ENCODE peak calls at places on chromosomes 2 and 18, in four cellular contexts. One of them, this sample, is unnamed.

GRCh38 chr2:113010088-113010487 is 4.8 kb downstream of the IL36A start:
- DNase-seq in gastrocnemius medialis: no peak
- DNase-seq in IMR-90: peak; percentile 2
- DNase-seq in body of pancreas: no peak
- DNase-seq in this sample: no peak

GRCh38 chr2:179898873-179899272 is 37.5 kb upstream of the ZNF385B start:
- DNase-seq in IMR-90: peak; percentile 17
- DNase-seq in gastrocnemius medialis: no peak
- DNase-seq in body of pancreas: no peak
- DNase-seq in this sample: no peak

GRCh38 chr2:144456680-144457079 is 63.2 kb downstream of the ZEB2 start:
- DNase-seq in IMR-90: peak; percentile 97
- DNase-seq in gastrocnemius medialis: peak; percentile 63
- DNase-seq in body of pancreas: no peak
- DNase-seq in this sample: no peak

GRCh38 chr2:206832886-206833285 is 67.5 kb downstream of the FASTKD2 start:
- DNase-seq in gastrocnemius medialis: no peak
- DNase-seq in body of pancreas: no peak
- DNase-seq in IMR-90: no peak
- DNase-seq in this sample: no peak

GRCh38 chr2:17068016-17068415 is 402.4 kb upstream of the CYRIA start:
- DNase-seq in IMR-90: no peak
- DNase-seq in gastrocnemius medialis: no peak
- DNase-seq in body of pancreas: no peak
- DNase-seq in this sample: no peak

GRCh38 chr2:46798998-46799698 is 116.5 kb downstream of the MCFD2 start:
- DNase-seq in IMR-90: peak; percentile 77
- DNase-seq in body of pancreas: no peak
- DNase-seq in gastrocnemius medialis: no peak
- DNase-seq in this sample: peak; percentile 64

GRCh38 chr18:22691988-22692710 is 241.0 kb upstream of the RBBP8 start:
- DNase-seq in gastrocnemius medialis: no peak
- DNase-seq in IMR-90: peak; percentile 95
- DNase-seq in body of pancreas: no peak
- DNase-seq in this sample: no peak

GRCh38 chr2:237556773-237557632 is 9.4 kb upstream of the PRLH start:
- DNase-seq in IMR-90: peak; percentile 12
- DNase-seq in body of pancreas: no peak
- DNase-seq in gastrocnemius medialis: no peak
- DNase-seq in this sample: no peak

GRCh38 chr2:127740665-127741287 is 39.5 kb downstream of the SFT2D3 start:
- DNase-seq in body of pancreas: no peak
- DNase-seq in gastrocnemius medialis: no peak
- DNase-seq in IMR-90: no peak
- DNase-seq in this sample: no peak

GRCh38 chr18:73520229-73520628 is 627.4 kb downstream of the FBXO15 start:
- DNase-seq in body of pancreas: no peak
- DNase-seq in IMR-90: peak; percentile 19
- DNase-seq in gastrocnemius medialis: no peak
- DNase-seq in this sample: no peak

DNA sequence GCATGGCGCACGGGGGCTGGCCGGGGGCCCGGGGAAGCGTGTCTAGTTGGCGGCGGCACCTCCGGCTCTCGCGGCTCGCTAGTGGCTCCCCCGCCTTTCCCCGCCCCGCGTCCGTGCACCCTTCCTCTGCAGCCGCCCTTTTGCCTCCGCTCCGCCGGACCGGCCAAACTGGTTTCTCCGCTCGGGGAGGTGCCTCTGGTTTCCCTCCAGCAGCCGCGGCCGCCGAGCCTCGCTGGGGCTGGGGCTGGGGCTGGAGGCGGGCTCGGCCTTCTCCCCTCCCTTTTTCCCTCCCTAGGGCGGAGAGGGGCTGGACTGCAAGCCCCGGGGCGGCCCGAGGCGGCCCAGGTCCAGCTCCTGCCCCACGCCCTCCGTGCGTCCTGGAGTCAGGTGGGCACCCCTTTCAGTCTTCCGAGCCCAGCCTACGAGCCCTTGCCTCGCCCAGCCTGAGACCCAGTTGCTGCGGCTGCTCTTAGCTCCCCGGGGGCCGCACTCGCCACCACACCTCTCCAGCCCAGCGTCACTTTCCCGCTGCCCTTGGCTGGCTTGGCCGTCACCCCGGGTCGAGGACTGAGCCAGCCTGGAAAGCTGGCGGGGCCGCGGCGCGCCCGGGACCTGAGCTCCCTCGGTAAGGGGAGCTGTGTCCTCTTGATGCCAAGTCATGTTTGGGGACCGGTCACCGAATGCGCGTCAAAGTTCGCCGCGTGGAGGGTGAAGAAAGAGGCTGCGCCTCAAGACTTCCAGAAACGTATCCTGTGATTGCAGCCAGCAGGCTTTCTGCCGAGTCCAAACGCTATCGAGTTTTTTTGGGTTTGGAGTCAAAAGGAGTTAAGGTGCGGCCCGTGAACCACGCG is at the start of gene ATP8B1:
- DNase-seq in gastrocnemius medialis: peak; percentile 45
- DNase-seq in IMR-90: peak; percentile 73
- DNase-seq in body of pancreas: peak; percentile 99
- DNase-seq in this sample: no peak
- TF ChIP-seq POLR2A in gastrocnemius medialis: peak; percentile 45
- TF ChIP-seq POLR2A in IMR-90: peak; percentile 47
- TF ChIP-seq POLR2A in body of pancreas: peak; percentile 94
- TF ChIP-seq POLR2A in this sample: no peak

DNA sequence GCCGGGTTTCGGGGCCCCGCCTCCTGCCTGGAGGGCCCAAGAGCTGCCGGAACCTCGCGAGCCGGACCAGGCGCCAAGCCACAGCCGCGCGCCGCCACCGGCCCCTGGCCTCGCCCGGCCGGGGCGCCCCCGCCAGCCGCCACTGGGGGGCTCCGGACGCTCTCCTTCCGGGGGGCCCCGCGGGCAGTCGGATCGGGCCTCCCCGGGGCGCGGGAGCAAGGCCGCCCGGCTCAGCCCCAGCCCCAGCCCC is 17.4 kb upstream of the HAAO start:
- DNase-seq in gastrocnemius medialis: peak; percentile 81
- DNase-seq in body of pancreas: peak; percentile 86
- DNase-seq in IMR-90: peak; percentile 77
- DNase-seq in this sample: peak; percentile 95
- TF ChIP-seq POLR2A in gastrocnemius medialis: no peak
- TF ChIP-seq POLR2A in body of pancreas: no peak
- TF ChIP-seq POLR2A in IMR-90: no peak
- TF ChIP-seq POLR2A in this sample: no peak

DNA sequence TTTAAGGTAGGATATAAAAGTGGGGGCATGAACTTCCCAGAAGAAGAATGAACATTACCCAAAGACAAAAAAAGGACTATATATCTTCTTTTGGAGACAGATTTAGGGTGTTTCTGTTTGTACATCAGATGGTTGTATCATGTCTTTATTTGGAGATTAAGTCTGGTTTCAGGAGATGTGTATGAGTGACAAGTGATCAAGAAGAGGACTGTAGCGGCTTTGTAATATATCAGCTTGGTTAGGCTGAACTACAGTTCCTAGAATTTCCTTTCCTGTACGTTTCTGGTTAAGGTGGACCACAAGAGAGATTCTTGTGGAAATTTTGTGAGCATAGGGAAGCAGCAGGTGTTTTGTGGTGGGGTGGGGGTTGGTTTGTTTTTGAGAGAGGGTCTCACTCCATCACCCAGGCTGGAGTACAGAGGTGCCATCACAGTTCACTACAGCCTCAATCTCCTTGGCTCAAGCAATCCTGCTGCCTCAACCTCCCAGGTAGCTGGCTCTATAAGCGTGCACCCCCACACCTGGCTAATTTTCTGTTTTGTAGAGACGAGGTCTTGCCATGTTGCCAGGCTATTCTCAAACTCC is 287.1 kb upstream of the MGAT5 start:
- DNase-seq in IMR-90: no peak
- DNase-seq in body of pancreas: no peak
- DNase-seq in gastrocnemius medialis: no peak
- DNase-seq in this sample: no peak
- TF ChIP-seq POLR2A in IMR-90: no peak
- TF ChIP-seq POLR2A in body of pancreas: no peak
- TF ChIP-seq POLR2A in gastrocnemius medialis: no peak
- TF ChIP-seq POLR2A in this sample: no peak

GRCh38 chr2:37344453-37345361 is at the start of gene QPCT:
- DNase-seq in gastrocnemius medialis: peak; percentile 21
- DNase-seq in body of pancreas: peak; percentile 53
- DNase-seq in IMR-90: peak; percentile 44
- DNase-seq in this sample: no peak
- TF ChIP-seq POLR2A in gastrocnemius medialis: no peak
- TF ChIP-seq POLR2A in body of pancreas: peak; percentile 40
- TF ChIP-seq POLR2A in IMR-90: no peak
- TF ChIP-seq POLR2A in this sample: no peak

DNA sequence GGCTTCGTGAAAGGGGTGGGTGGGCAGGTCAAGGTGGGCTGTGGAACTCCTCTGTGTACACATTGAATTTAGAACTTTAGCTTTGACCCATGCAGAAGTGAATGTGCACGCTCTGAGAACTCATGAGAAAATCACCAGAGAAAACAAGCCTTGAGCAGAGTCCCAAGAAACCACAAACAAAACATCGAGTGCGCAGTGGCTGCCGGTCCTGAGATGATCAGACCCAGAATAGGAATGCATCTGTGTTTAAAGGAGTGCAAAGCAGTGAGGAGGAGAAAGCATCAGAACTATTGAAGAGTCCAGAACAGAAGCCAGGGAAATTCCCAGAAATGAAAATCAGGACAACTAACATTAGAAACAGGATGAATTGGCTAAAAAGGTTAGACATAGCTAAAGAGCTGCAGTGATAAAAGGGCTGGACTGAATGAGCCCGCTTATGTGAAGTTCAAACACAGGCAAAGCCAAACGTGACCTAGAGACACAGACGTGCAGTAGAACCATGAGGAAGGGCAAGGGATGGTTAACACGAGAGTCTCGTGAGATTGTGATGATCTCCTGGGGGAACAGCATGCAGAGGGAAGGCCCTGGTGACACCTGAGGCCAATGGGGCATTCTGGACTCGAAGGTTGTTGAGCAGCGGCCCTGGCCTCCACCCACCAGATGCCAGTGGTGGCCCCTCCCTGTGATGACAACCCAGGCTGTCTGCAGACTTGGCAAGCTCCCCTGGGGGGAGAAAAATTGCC is 16.4 kb upstream of the TXNL4A start:
- DNase-seq in gastrocnemius medialis: no peak
- DNase-seq in IMR-90: no peak
- DNase-seq in body of pancreas: no peak
- DNase-seq in this sample: no peak
- TF ChIP-seq POLR2A in gastrocnemius medialis: no peak
- TF ChIP-seq POLR2A in IMR-90: no peak
- TF ChIP-seq POLR2A in body of pancreas: no peak
- TF ChIP-seq POLR2A in this sample: no peak